ENCODE peak calls at places on chromosomes 11 and 22, in seven cellular contexts. F, M, A, Q, H, U and B are unnamed samples.

GRCh38 chr11:36288442-36289225 is 590 bp downstream of the COMMD9 start:
- DNase-seq in M (no peak), H (no peak), U (no peak), Q (peak; percentile 22), A (no peak), F (no peak), B (no peak)

GRCh38 chr22:19382240-19382639 is 49.3 kb downstream of the HIRA start:
- DNase-seq in F (no peak), M (no peak), A (no peak), H (no peak), U (no peak), Q (no peak), B (no peak)

GRCh38 chr11:118117790-118118601 is 31.2 kb upstream of the SMIM35 start:
- DNase-seq in Q (no peak), F (peak; percentile 42), H (peak; percentile 15), A (no peak), M (no peak), U (no peak), B (no peak)

GRCh38 chr11:32428665-32429293 is 6.6 kb downstream of the WT1 start:
- DNase-seq in A (no peak), U (no peak), M (no peak), H (no peak), F (no peak), Q (no peak), B (no peak)

GRCh38 chr11:96055706-96056387 is 131.9 kb upstream of the MTMR2 start:
- DNase-seq in M (peak; percentile 15), A (peak; percentile 72), F (no peak), U (no peak), H (peak; percentile 40), Q (peak; percentile 68), B (no peak)

GRCh38 chr22:50620861-50621490 is 7.0 kb downstream of the ARSA start:
- DNase-seq in H (peak; percentile 55), Q (no peak), F (peak; percentile 62), A (peak; percentile 17), U (no peak), M (no peak), B (no peak)

GRCh38 chr22:43404673-43405385 is 7.0 kb upstream of the MPPED1 start:
- DNase-seq in F (peak; percentile 32), Q (no peak), H (no peak), U (no peak), M (no peak), A (no peak), B (no peak)

GRCh38 chr22:29903371-29903770 is 20.4 kb downstream of the MTMR3 start:
- DNase-seq in H (no peak), A (no peak), U (no peak), F (no peak), M (no peak), Q (no peak), B (no peak)

GRCh38 chr11:36421546-36422155 is 88.4 kb downstream of the TRAF6 start:
- DNase-seq in A (peak; percentile 60), M (no peak), Q (peak; percentile 18), U (no peak), F (no peak), H (no peak), B (no peak)

GRCh38 chr11:1230456-1231395 is 7.9 kb downstream of the MUC5B start:
- DNase-seq in F (peak; percentile 48), Q (no peak), A (no peak), U (no peak), M (no peak), H (no peak), B (no peak)

GRCh38 chr11:79276900-79277299 is 163.9 kb downstream of the TENM4 start:
- DNase-seq in H (no peak), Q (no peak), F (no peak), U (no peak), M (no peak), A (no peak), B (no peak)

GRCh38 chr11:133928628-133929059 is 28.1 kb downstream of the IGSF9B start:
- DNase-seq in M (no peak), A (no peak), H (peak; percentile 68), F (no peak), U (no peak), Q (peak; percentile 68), B (peak; percentile 88)

GRCh38 chr11:134406264-134407185 is 5.5 kb downstream of the B3GAT1 start:
- DNase-seq in Q (no peak), A (peak; percentile 7), U (no peak), H (no peak), F (no peak), M (no peak), B (no peak)

GRCh38 chr11:838441-839279 is 3.7 kb downstream of the POLR2L start:
- DNase-seq in U (no peak), F (no peak), H (no peak), Q (no peak), M (no peak), A (no peak), B (no peak)

GRCh38 chr11:802693-803466 is 2.2 kb downstream of the PIDD1 start:
- DNase-seq in F (no peak), A (no peak), Q (no peak), H (no peak), U (no peak), M (no peak), B (no peak)

GRCh38 chr11:12691473-12691872 is 17.3 kb downstream of the TEAD1 start:
- DNase-seq in A (peak; percentile 60), F (no peak), Q (no peak), M (no peak), U (no peak), H (no peak), B (no peak)

GRCh38 chr11:12693485-12694181 is 19.4 kb downstream of the TEAD1 start:
- DNase-seq in M (no peak), U (peak; percentile 96), F (peak; percentile 66), Q (peak; percentile 96), H (no peak), A (peak; percentile 99), B (no peak)

GRCh38 chr11:12692238-12693074 is 18.2 kb downstream of the TEAD1 start:
- DNase-seq in A (peak; percentile 99), H (no peak), M (no peak), Q (peak; percentile 98), U (peak; percentile 60), F (peak; percentile 89), B (peak; percentile 83)

GRCh38 chr11:12694182-12694531 is 19.9 kb downstream of the TEAD1 start:
- DNase-seq in Q (peak; percentile 61), U (no peak), M (no peak), F (no peak), H (no peak), A (peak; percentile 46), B (no peak)

GRCh38 chr11:12693075-12693473 is 18.9 kb downstream of the TEAD1 start:
- DNase-seq in U (no peak), F (no peak), M (no peak), Q (peak; percentile 37), A (peak; percentile 79), H (no peak), B (no peak)
- H3K4me3 ChIP-seq in U (peak overlapping the region; percentile 0), F (peak overlapping the region; percentile 55), M (no peak overlapping the region), Q (peak overlapping the region; percentile 22), A (peak overlapping the region; percentile 28), H (no peak overlapping the region), B (no peak overlapping the region)

DNA sequence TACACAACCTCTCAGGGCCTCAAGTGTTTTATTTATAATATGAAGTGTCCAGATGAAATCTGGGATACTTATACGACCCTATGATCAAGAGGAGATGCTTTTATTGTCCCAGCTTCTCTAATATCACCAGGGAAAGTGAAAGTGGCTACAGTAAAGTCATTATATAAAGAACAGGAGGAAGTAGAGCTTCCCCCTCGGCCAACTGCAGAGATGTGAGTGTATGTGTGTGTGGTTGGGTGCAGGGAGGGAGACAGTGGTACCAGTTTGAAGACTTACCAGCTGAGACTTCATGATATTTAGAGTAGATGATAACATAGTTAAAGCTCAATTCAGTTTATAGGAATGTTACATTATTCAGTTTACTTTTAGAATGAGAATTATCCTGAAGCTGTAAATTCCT is 373.6 kb upstream of the DDI1 start:
- DNase-seq in F (no peak), U (no peak), Q (no peak), M (no peak), A (no peak), H (no peak), B (no peak)
- H3K4me3 ChIP-seq in F (no peak overlapping the region), U (no peak overlapping the region), Q (no peak overlapping the region), M (no peak overlapping the region), A (no peak overlapping the region), H (no peak overlapping the region), B (no peak overlapping the region)

GRCh38 chr22:39316440-39317083 is 2.9 kb downstream of the RPL3 start:
- DNase-seq in M (peak; percentile 59), A (peak; percentile 94), F (peak; percentile 86), H (peak; percentile 77), U (peak; percentile 60), Q (peak; percentile 95), B (peak; percentile 63)

GRCh38 chr22:39317084-39317755 is 2.2 kb downstream of the RPL3 start:
- DNase-seq in H (no peak), A (no peak), M (no peak), U (no peak), Q (peak; percentile 19), F (no peak), B (no peak)

GRCh38 chr22:39314251-39314971 is 5.0 kb downstream of the RPL3 start:
- DNase-seq in A (no peak), H (no peak), M (no peak), Q (no peak), U (no peak), F (no peak), B (no peak)

GRCh38 chr22:39313258-39314001 is 6.0 kb downstream of the RPL3 start:
- DNase-seq in A (no peak), M (no peak), H (no peak), F (no peak), Q (no peak), U (no peak), B (no peak)

DNA sequence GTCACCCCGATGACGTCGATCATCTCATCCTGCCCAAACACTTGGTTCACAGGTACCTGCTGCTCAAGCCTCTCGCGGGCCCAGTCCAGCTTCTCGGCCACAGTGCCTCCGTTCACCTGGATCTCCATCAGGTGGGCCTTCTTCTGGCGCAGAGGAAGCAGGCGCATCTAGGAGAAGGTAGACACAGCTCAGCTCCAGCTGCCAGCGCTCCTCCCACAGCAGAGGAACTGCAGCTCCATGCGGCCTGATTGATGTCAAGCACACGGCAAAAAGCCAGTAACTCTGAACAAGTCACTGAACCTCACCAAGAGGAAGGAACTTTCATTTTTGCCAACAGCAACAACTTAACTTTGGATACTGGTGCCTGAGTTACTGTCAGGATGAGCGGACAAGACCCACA is 4.0 kb downstream of the RPL3 start:
- DNase-seq in H (no peak), U (no peak), Q (peak; percentile 29), F (no peak), M (no peak), A (no peak), B (no peak)
- H3K4me3 ChIP-seq in H (no peak overlapping the region), U (no peak overlapping the region), Q (peak overlapping the region; percentile 71), F (peak overlapping the region; percentile 91), M (peak overlapping the region; percentile 5), A (peak overlapping the region; percentile 99), B (peak overlapping the region; percentile 96)

GRCh38 chr22:45233386-45233785 is 7.3 kb downstream of the KIAA0930 start:
- DNase-seq in H (no peak), U (no peak), M (no peak), Q (no peak), F (no peak), A (no peak), B (no peak)

GRCh38 chr22:45233827-45234226 is 6.9 kb downstream of the KIAA0930 start:
- DNase-seq in Q (no peak), F (no peak), H (no peak), U (no peak), M (no peak), A (no peak), B (no peak)

GRCh38 chr22:45235851-45236342 is 4.8 kb downstream of the KIAA0930 start:
- DNase-seq in U (no peak), H (no peak), A (no peak), Q (no peak), F (no peak), M (no peak), B (no peak)

GRCh38 chr22:45237065-45237990 is 3.4 kb downstream of the KIAA0930 start:
- DNase-seq in A (no peak), M (no peak), F (no peak), Q (no peak), H (no peak), U (no peak), B (no peak)

GRCh38 chr22:45235101-45235777 is 5.5 kb downstream of the KIAA0930 start:
- DNase-seq in F (no peak), Q (no peak), H (no peak), U (no peak), A (no peak), M (no peak), B (no peak)
- H3K4me3 ChIP-seq in F (no peak overlapping the region), Q (no peak overlapping the region), H (no peak overlapping the region), U (no peak overlapping the region), A (no peak overlapping the region), M (no peak overlapping the region), B (no peak overlapping the region)